ENCODE peak calls at places on chromosomes 16 and 17, in eight cellular contexts. S, Z, B, G, X, K, O and J are unnamed samples.

GRCh38 chr16:11511328-11511727 is 75.4 kb downstream of the LITAF start:
- DNase-seq in X (no peak), G (no peak), S (no peak), K (no peak), O (no peak), Z (no peak), B (no peak), J (no peak)

GRCh38 chr16:58026139-58026704 is 668 bp downstream of the MMP15 start:
- DNase-seq in G (peak), B (peak), K (no peak), O (peak), Z (no peak), S (peak), X (peak), J (no peak)

GRCh38 chr16:71709231-71709781 is 15.2 kb downstream of the PHLPP2 start:
- DNase-seq in S (no peak), G (no peak), Z (no peak), X (no peak), B (peak), O (no peak), K (no peak), J (no peak)

GRCh38 chr16:11824362-11824761 is 27.0 kb downstream of the RSL1D1 start:
- DNase-seq in S (peak), O (peak), K (peak), G (no peak), Z (no peak), X (no peak), B (no peak), J (peak)

GRCh38 chr16:61936522-61936921 is 99.7 kb downstream of the CDH8 start:
- DNase-seq in O (no peak), Z (no peak), G (no peak), B (no peak), K (no peak), X (no peak), S (no peak), J (no peak)

GRCh38 chr16:31734265-31734664 is 139.3 kb upstream of the ZNF267 start:
- DNase-seq in O (no peak), X (no peak), S (no peak), Z (no peak), K (no peak), G (no peak), B (no peak), J (no peak)

GRCh38 chr17:82281502-82282238 is 8.2 kb upstream of the CSNK1D start:
- DNase-seq in B (peak), K (no peak), O (peak), X (no peak), Z (no peak), G (peak), S (peak), J (no peak)

GRCh38 chr16:8587065-8587464 is 3.2 kb downstream of the TMEM114 start:
- DNase-seq in Z (no peak), O (no peak), G (no peak), K (no peak), X (no peak), B (no peak), S (no peak), J (no peak)

GRCh38 chr16:75580-76501 is 2.2 kb upstream of the MPG start:
- DNase-seq in O (no peak), B (peak), X (peak), G (no peak), K (peak), Z (no peak), S (peak), J (peak)

GRCh38 chr16:50697881-50698767 is 4.7 kb downstream of the NOD2 start:
- DNase-seq in O (no peak), K (peak), B (peak), G (peak), X (peak), Z (no peak), S (peak), J (peak)

GRCh38 chr17:50679008-50679544 is 28.6 kb downstream of the ANKRD40 start:
- DNase-seq in S (no peak), Z (no peak), O (no peak), X (no peak), K (no peak), B (no peak), G (no peak), J (no peak)

GRCh38 chr17:76755285-76755684 is 17.4 kb downstream of the MFSD11 start:
- DNase-seq in X (no peak), O (no peak), Z (no peak), K (no peak), G (no peak), B (no peak), S (no peak), J (no peak)

GRCh38 chr17:59311051-59311468 is 20.4 kb upstream of the YPEL2 start:
- DNase-seq in B (peak), S (peak), G (peak), X (no peak), K (peak), Z (no peak), O (peak), J (peak)

GRCh38 chr17:66713533-66714042 is 121.3 kb upstream of the CACNG5 start:
- DNase-seq in S (no peak), Z (no peak), G (no peak), K (no peak), B (no peak), O (peak), X (no peak), J (no peak)

GRCh38 chr17:77889866-77890760 is 68.4 kb upstream of the TNRC6C start:
- DNase-seq in S (no peak), X (no peak), G (no peak), K (no peak), Z (no peak), O (no peak), B (no peak), J (no peak)

GRCh38 chr16:49399594-49400364 is 26.2 kb downstream of the C16orf78 start:
- DNase-seq in B (no peak), K (no peak), X (no peak), S (peak), Z (peak), O (no peak), G (no peak), J (no peak)

GRCh38 chr17:1197781-1198490 is 18.2 kb upstream of the ABR start:
- DNase-seq in K (peak), X (peak), Z (peak), S (peak), G (no peak), O (no peak), B (no peak), J (peak)

GRCh38 chr17:59783221-59784016 is 76.0 kb downstream of the VMP1 start:
- DNase-seq in S (no peak), O (peak), K (no peak), Z (no peak), B (peak), X (no peak), G (no peak), J (no peak)

GRCh38 chr17:58200024-58200633 is 7.6 kb downstream of the EPX start:
- DNase-seq in X (no peak), B (peak), G (peak), O (peak), Z (peak), S (peak), K (peak), J (peak)

DNA sequence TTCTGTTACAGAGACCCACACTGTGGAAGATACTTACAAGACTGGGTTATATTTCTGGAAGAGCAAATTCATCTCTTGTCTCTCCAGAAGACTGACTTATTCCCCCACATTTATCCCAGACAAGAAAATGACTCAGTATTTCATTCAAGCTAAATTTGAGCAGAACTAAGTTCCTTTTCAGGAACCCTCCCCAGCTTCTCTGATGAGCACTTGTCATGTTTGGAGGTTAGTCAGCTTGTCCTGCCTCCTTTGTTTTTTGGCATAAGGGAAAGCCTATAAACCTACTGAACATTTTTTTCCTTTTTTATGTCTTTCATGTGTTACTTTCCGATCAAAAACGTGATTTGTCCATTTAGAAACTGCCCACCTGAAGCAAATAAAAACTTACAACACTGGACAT is 198.0 kb downstream of the C16orf95 start:
- DNase-seq in O (no peak), S (no peak), G (no peak), X (no peak), B (no peak), K (no peak), Z (no peak), J (no peak)
- TF ChIP-seq POLR2A in O (no peak), S (no peak), G (no peak), X (no peak), B (no peak), K (no peak), Z (no peak), J (no peak)

DNA sequence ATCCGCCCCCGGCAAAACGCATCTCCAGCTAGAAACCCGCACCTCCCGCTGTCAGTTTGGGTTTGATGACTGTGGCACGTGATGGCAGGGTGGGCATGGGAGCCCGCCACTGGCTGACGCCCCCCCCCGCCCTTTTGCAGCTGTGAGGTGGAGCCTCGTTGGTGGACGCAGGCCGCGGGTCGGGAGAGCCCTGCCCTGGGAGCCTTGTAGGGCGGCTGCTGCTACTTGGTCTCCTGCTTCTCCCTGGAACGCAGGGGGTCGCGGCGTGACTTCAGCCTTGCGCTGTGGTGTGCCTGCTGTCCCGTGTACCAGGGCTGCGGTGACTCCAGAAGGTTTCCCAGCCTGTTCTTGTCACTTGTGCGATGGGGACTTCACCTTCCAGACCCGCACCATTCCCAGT is 28.2 kb downstream of the GSE1 start:
- DNase-seq in X (no peak), O (no peak), K (no peak), G (no peak), Z (no peak), B (no peak), S (no peak), J (no peak)
- TF ChIP-seq POLR2A in X (no peak), O (no peak), K (no peak), G (no peak), Z (no peak), B (no peak), S (no peak), J (no peak)

GRCh38 chr16:1127101-1127500 is 25.8 kb upstream of the CACNA1H start:
- DNase-seq in X (no peak), S (no peak), Z (no peak), K (no peak), G (no peak), B (no peak), O (no peak), J (no peak)

GRCh38 chr16:1130382-1130781 is 22.5 kb upstream of the CACNA1H start:
- DNase-seq in O (no peak), K (no peak), S (no peak), G (no peak), B (no peak), X (no peak), Z (no peak), J (no peak)

GRCh38 chr16:1131378-1131994 is 21.4 kb upstream of the CACNA1H start:
- DNase-seq in O (no peak), X (no peak), G (no peak), Z (no peak), K (no peak), B (no peak), S (no peak), J (no peak)

GRCh38 chr16:1127971-1128715 is 24.8 kb upstream of the CACNA1H start:
- DNase-seq in B (no peak), K (no peak), X (no peak), Z (no peak), O (no peak), S (no peak), G (no peak), J (no peak)

GRCh38 chr16:1129106-1129960 is 23.6 kb upstream of the CACNA1H start:
- DNase-seq in G (no peak), Z (no peak), X (no peak), S (no peak), O (no peak), K (no peak), B (no peak), J (no peak)
- TF ChIP-seq POLR2A in G (no peak), Z (no peak), X (no peak), S (no peak), O (no peak), K (no peak), B (no peak), J (no peak)

GRCh38 chr17:43834106-43834505 is 1.2 kb upstream of the MPP3 start:
- DNase-seq in X (no peak), B (peak), K (no peak), G (no peak), S (no peak), Z (no peak), O (peak), J (no peak)

GRCh38 chr17:43842975-43843325 is 4.0 kb upstream of the CD300LG start:
- DNase-seq in Z (no peak), S (no peak), O (no peak), G (no peak), K (no peak), X (no peak), B (no peak), J (no peak)

GRCh38 chr17:43844241-43844640 is 2.7 kb upstream of the CD300LG start:
- DNase-seq in X (no peak), K (no peak), Z (no peak), G (no peak), O (no peak), S (no peak), B (no peak), J (no peak)

GRCh38 chr17:43840814-43841213 is 6.2 kb upstream of the CD300LG start:
- DNase-seq in Z (no peak), O (peak), G (no peak), S (no peak), K (no peak), B (peak), X (no peak), J (peak)

DNA sequence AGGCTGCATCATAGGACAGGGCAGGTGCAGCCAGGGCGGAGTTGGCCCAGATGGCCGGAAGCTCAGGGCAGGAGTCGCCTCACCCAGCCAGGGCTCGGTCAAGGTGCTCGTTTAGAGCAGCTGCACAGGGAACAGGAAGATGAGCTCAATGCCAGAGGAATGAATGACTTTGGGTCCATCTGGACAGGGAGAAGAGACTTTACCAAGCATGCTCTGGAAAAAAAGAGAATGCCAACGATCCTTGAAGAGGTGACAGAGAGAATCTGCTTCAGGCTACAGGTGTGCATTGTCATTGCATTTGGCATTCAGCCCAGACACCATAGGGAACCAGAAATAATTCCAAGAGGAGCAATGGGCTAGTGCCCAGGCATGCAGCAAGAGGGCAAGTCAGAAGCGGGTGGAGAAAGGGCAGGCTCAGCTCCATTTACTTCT is 6.7 kb upstream of the MPP3 start:
- DNase-seq in K (no peak), B (no peak), O (peak), Z (no peak), G (peak), S (peak), X (no peak), J (no peak)
- TF ChIP-seq POLR2A in K (no peak), B (no peak), O (peak), Z (no peak), G (no peak), S (no peak), X (no peak), J (no peak)

GRCh38 chr17:2511138-2511461 is 588 bp downstream of the METTL16 start:
- DNase-seq in S (no peak), O (no peak), K (no peak), G (no peak), X (no peak), Z (no peak), B (no peak), J (no peak)

GRCh38 chr17:2517539-2517938 is 5.9 kb upstream of the METTL16 start:
- DNase-seq in O (no peak), X (no peak), Z (no peak), B (no peak), S (no peak), K (no peak), G (no peak), J (no peak)

GRCh38 chr17:2508035-2508434 is 3.7 kb downstream of the METTL16 start:
- DNase-seq in B (no peak), O (no peak), S (no peak), X (no peak), G (no peak), Z (no peak), K (no peak), J (no peak)

GRCh38 chr17:2510559-2510958 is 1.1 kb downstream of the METTL16 start:
- DNase-seq in X (no peak), K (no peak), Z (no peak), O (no peak), B (no peak), G (no peak), S (no peak), J (no peak)

DNA sequence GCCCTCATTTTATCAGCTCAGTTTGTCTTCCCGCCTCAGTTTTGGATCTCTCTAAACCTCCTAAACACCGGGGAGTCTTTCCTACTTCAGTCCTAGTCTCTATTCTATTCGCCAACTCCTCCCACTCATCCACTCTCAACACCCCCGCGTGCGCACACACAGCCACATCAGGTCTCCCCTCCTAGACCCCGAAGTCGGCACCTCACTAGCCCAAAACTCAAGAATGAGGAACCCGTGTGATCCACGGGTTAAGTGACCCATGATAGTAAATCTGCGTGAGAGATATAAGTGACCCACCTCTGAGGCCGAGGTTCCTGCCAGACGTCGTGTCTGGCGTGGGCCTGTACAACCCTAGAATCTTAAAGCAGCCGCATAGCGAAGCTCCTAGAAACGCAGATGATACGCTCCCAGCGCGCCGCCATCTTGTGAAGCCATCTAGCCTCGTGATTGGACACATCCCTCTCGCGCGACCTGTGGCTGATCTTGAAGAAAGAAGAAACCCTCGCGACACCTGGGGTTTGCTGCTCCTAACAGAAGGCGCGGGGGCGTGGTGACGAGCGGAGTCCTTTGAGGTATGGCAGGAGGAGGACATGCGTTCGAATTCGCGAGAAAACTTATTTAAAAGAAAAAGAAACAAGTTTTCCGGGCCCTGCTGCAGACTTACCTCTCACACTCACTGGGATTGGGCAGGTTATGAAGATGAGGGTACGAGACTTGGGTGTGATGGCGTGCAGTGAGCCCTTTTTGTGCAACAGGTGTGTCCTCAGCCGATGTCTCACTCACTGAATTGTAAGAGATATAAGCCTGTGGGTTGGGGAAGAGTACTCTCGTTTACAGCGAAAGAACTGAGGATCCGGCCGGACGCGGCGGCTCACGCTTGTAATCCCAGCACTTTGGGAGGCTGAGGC is at the start of gene METTL16:
- DNase-seq in G (peak), O (peak), K (peak), X (peak), S (peak), B (peak), Z (peak), J (peak)
- TF ChIP-seq POLR2A in G (peak), O (peak), K (peak), X (peak), S (peak), B (peak), Z (peak), J (peak)

DNA sequence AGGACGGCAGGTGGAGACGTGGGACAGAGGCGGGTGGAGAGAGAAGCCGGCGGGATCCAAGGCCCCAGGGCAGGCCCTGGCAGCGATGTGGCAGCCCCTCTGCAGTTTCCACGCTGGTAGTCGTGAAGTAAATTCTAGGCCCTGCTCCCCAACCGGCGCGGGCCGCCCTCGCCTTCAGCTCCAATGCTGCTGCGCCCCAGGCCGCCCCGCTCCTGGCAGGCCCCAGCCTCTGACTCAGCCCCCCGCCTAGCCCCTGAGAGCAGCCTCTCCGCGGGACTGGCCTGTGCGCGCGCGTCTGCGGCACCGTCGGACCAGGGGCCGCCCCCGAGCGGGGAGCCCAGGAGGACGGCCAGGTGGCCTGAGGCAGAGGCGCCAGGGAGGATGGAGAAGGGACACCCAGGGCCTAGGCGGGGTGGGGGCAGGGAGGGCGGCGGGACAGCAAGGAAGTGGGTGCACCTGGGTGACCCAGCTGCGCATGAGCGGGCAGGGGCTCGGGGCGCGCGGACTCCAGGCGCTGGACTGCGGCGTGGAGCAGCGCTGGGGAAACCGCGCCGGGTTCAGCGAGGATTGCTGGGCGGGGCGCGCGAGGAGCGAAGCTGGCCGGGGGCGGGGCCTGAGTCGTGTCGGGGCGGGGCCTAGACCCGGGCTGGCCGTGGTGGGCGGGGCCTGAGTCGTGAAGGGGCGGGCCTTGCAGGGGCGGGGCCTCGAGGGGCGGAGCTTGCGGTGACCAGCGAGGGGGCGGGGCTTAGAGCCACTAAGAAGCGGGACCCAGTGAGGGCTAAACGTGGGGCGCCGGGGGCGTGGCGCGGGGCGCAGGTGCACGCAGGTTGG is 29.6 kb downstream of the ZNF778 start:
- DNase-seq in K (peak), S (peak), G (peak), B (peak), X (peak), O (peak), Z (peak), J (peak)
- TF ChIP-seq POLR2A in K (no peak), S (no peak), G (no peak), B (no peak), X (no peak), O (peak), Z (no peak), J (no peak)

GRCh38 chr16:25256821-25257503 is 683 bp downstream of the ZKSCAN2 start:
- DNase-seq in O (peak), B (peak), S (peak), G (peak), K (no peak), X (peak), Z (no peak), J (no peak)

GRCh38 chr16:25260416-25260815 is 2.8 kb upstream of the ZKSCAN2 start:
- DNase-seq in G (no peak), B (peak), S (no peak), X (no peak), O (no peak), K (no peak), Z (no peak), J (no peak)

GRCh38 chr16:25258856-25259179 is 1.2 kb upstream of the ZKSCAN2 start:
- DNase-seq in B (no peak), G (no peak), O (no peak), X (no peak), S (no peak), Z (no peak), K (no peak), J (no peak)

GRCh38 chr16:25257956-25258855 is 561 bp upstream of the ZKSCAN2 start:
- DNase-seq in B (peak), K (peak), Z (peak), O (peak), G (peak), X (peak), S (peak), J (peak)

GRCh38 chr16:25257504-25257955 is at the start of gene ZKSCAN2:
- DNase-seq in O (peak), S (peak), B (peak), Z (peak), K (peak), X (peak), G (peak), J (peak)
- TF ChIP-seq POLR2A in O (peak), S (peak), B (peak), Z (peak), K (peak), X (peak), G (peak), J (no peak)